ENCODE peak calls at places on chromosomes 12 and 14, in five cellular contexts. One of them, this sample, is unnamed.

GRCh38 chr12:104686196-104686595 is 229.4 kb downstream of the CHST11 start:
- DNase-seq in IMR-90: peak
- DNase-seq in mesenchymal stem cell: peak
- DNase-seq in H9: no peak
- DNase-seq in H1: no peak
- DNase-seq in this sample: no peak

GRCh38 chr12:33486058-33486457 is 46.4 kb upstream of the SYT10 start:
- DNase-seq in IMR-90: no peak
- DNase-seq in mesenchymal stem cell: no peak
- DNase-seq in H9: no peak
- DNase-seq in H1: no peak
- DNase-seq in this sample: no peak

GRCh38 chr12:6613776-6614512 is 6.8 kb upstream of the CHD4 start:
- DNase-seq in IMR-90: peak
- DNase-seq in mesenchymal stem cell: peak
- DNase-seq in H9: peak
- DNase-seq in H1: peak
- DNase-seq in this sample: peak

GRCh38 chr14:101110729-101111619 is 207.5 kb upstream of the RTL1 start:
- DNase-seq in IMR-90: no peak
- DNase-seq in mesenchymal stem cell: no peak
- DNase-seq in H9: no peak
- DNase-seq in H1: no peak
- DNase-seq in this sample: no peak

GRCh38 chr14:94888108-94888507 is 118.2 kb upstream of the GSC start:
- DNase-seq in IMR-90: no peak
- DNase-seq in mesenchymal stem cell: no peak
- DNase-seq in H9: no peak
- DNase-seq in H1: no peak
- DNase-seq in this sample: no peak

GRCh38 chr12:219891-220352 is 6.0 kb upstream of the SLC6A12 start:
- DNase-seq in IMR-90: peak
- DNase-seq in mesenchymal stem cell: peak
- DNase-seq in H9: peak
- DNase-seq in H1: peak
- DNase-seq in this sample: peak

GRCh38 chr12:56469007-56469930 is 891 bp downstream of the SPRYD4 start:
- DNase-seq in IMR-90: no peak
- DNase-seq in mesenchymal stem cell: no peak
- DNase-seq in H9: no peak
- DNase-seq in H1: no peak
- DNase-seq in this sample: no peak

GRCh38 chr12:92030618-92031017 is 115.0 kb downstream of the BTG1 start:
- DNase-seq in IMR-90: peak
- DNase-seq in mesenchymal stem cell: peak
- DNase-seq in H9: no peak
- DNase-seq in H1: no peak
- DNase-seq in this sample: no peak

GRCh38 chr14:91115986-91116385 is 2.1 kb downstream of the DGLUCY start:
- DNase-seq in IMR-90: peak
- DNase-seq in mesenchymal stem cell: peak
- DNase-seq in H9: no peak
- DNase-seq in H1: no peak
- DNase-seq in this sample: no peak

GRCh38 chr12:91339106-91339505 is 156.5 kb upstream of the DCN start:
- DNase-seq in IMR-90: no peak
- DNase-seq in mesenchymal stem cell: no peak
- DNase-seq in H9: no peak
- DNase-seq in H1: no peak
- DNase-seq in this sample: no peak

GRCh38 chr14:69489495-69489894 is 5.0 kb downstream of the PLEKHD1 start:
- DNase-seq in IMR-90: no peak
- DNase-seq in mesenchymal stem cell: no peak
- DNase-seq in H9: no peak
- DNase-seq in H1: no peak
- DNase-seq in this sample: no peak

GRCh38 chr12:5562581-5562980 is 130.7 kb downstream of the NTF3 start:
- DNase-seq in IMR-90: no peak
- DNase-seq in mesenchymal stem cell: no peak
- DNase-seq in H9: no peak
- DNase-seq in H1: no peak
- DNase-seq in this sample: no peak

GRCh38 chr14:85576161-85576560 is 46.2 kb downstream of the FLRT2 start:
- DNase-seq in IMR-90: peak
- DNase-seq in mesenchymal stem cell: peak
- DNase-seq in H9: no peak
- DNase-seq in H1: no peak
- DNase-seq in this sample: no peak

GRCh38 chr14:72883963-72884362 is 9.9 kb downstream of the DPF3 start:
- DNase-seq in IMR-90: peak
- DNase-seq in mesenchymal stem cell: no peak
- DNase-seq in H9: no peak
- DNase-seq in H1: no peak
- DNase-seq in this sample: no peak

GRCh38 chr14:35333347-35333730 is 41.2 kb downstream of the PSMA6 start:
- DNase-seq in IMR-90: no peak
- DNase-seq in mesenchymal stem cell: no peak
- DNase-seq in H9: no peak
- DNase-seq in H1: no peak
- DNase-seq in this sample: no peak

GRCh38 chr12:77064891-77065360 is 443 bp downstream of the E2F7 start:
- DNase-seq in IMR-90: no peak
- DNase-seq in mesenchymal stem cell: no peak
- DNase-seq in H9: no peak
- DNase-seq in H1: no peak
- DNase-seq in this sample: no peak

GRCh38 chr12:47024463-47024862 is 55.0 kb upstream of the PCED1B start:
- DNase-seq in IMR-90: peak
- DNase-seq in mesenchymal stem cell: no peak
- DNase-seq in H9: no peak
- DNase-seq in H1: no peak
- DNase-seq in this sample: no peak

GRCh38 chr12:130196827-130197226 is 34.6 kb downstream of the FZD10 start:
- DNase-seq in IMR-90: no peak
- DNase-seq in mesenchymal stem cell: no peak
- DNase-seq in H9: no peak
- DNase-seq in H1: no peak
- DNase-seq in this sample: no peak

DNA sequence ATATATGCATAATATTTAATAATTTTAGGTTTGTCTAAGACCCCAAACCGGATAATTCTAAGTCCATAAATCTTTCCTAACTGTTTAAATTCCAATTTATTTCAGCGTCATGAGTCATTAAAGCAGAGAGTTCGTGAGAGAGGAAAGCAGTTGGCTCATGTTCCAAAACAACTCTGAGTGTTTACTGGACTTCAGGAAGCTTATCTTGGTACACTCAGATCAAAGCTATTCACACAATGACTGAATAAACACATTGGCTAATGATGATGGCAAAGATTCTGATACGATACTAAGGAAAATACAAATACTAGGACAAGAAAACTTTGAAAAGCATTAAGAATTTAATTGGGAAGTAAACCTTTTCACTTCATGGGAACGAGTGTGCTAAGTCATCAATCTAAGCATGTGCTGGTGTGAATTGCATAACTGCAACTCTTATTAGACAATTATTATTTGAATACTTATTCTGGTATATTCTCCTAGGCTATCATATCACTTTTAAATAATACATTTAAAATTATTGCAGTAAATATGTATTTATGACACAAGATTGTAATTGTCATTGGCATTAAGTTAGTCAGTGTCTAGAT is 34.8 kb upstream of the CLEC14A start:
- DNase-seq in IMR-90: peak
- DNase-seq in mesenchymal stem cell: peak
- DNase-seq in H9: no peak
- DNase-seq in H1: no peak
- DNase-seq in this sample: no peak
- H3K27ac ChIP-seq in IMR-90: peak
- H3K27ac ChIP-seq in mesenchymal stem cell: no peak
- H3K27ac ChIP-seq in H9: no peak
- H3K27ac ChIP-seq in H1: no peak
- H3K27ac ChIP-seq in this sample: no peak

DNA sequence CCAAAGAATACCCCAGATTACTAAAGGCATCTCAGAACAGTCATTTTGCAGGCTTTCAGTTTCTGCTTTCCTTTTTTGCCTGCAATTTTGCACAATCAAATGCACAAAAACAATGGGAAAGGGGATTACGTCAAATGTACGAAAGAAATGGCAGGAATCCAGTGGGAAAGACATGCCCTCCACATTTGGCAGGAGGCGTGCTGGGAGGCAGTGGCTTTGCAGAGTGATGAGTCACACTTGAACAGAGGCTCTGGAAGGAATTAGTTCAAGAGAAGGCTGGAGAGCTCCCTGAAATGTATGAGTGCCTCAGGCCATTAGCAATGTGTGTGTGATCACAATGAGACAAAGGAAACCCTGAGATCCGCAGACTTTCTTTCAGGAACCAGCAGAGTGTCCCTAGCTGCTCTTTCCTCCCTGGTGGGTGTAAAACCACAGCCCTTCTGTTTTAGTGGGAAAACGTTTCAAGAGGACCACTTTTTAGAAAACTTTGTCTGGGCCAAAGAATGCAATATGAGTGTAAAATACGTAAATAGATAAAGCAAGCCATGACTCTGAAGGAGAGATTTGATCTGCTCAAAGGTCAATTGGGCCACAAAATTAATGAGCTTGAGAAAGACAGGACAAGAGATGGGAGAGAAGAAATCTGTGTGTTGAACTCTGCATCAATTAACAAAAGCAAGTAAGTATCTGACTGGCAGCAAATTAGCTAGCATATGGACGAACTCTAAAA is 155.5 kb upstream of the PDE3A start:
- DNase-seq in IMR-90: peak
- DNase-seq in mesenchymal stem cell: peak
- DNase-seq in H9: peak
- DNase-seq in H1: peak
- DNase-seq in this sample: peak
- H2BK15ac ChIP-seq in IMR-90: no peak
- H2BK15ac ChIP-seq in mesenchymal stem cell: no peak
- H2BK15ac ChIP-seq in H9: no peak
- H2BK15ac ChIP-seq in H1: no peak
- H2BK15ac ChIP-seq in this sample: no peak

DNA sequence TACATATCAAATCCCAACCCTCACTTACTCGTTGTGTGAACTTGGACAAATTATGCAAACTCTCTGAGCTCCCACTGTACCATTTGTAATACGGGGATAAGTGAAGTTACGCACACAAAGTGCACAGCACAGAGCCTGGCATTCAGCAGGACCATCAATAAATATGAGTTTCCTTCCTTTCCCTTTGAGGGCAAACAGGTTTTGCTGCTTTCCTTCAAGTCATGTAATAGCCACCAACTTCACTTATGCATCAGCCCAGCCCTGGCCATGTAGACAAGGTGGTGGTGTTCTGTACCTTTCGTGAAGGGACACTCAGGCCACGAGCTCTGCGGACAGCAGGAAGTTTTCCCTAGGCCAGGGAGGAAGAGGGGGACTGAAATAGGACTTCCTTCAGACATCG is 272.7 kb downstream of the CACNA1C start:
- DNase-seq in IMR-90: no peak
- DNase-seq in mesenchymal stem cell: no peak
- DNase-seq in H9: no peak
- DNase-seq in H1: no peak
- DNase-seq in this sample: no peak
- H4K91ac ChIP-seq in IMR-90: no peak
- H4K91ac ChIP-seq in mesenchymal stem cell: peak
- H4K91ac ChIP-seq in H9: no peak
- H4K91ac ChIP-seq in H1: no peak
- H4K91ac ChIP-seq in this sample: no peak

GRCh38 chr12:117352260-117352659 is 9.2 kb downstream of the NOS1 start:
- DNase-seq in IMR-90: no peak
- DNase-seq in mesenchymal stem cell: no peak
- DNase-seq in H9: no peak
- DNase-seq in H1: no peak
- DNase-seq in this sample: no peak

GRCh38 chr12:117352883-117353282 is 8.5 kb downstream of the NOS1 start:
- DNase-seq in IMR-90: no peak
- DNase-seq in mesenchymal stem cell: no peak
- DNase-seq in H9: no peak
- DNase-seq in H1: no peak
- DNase-seq in this sample: no peak

GRCh38 chr12:117347588-117347987 is 13.8 kb downstream of the NOS1 start:
- DNase-seq in IMR-90: no peak
- DNase-seq in mesenchymal stem cell: no peak
- DNase-seq in H9: no peak
- DNase-seq in H1: no peak
- DNase-seq in this sample: no peak

GRCh38 chr12:117344716-117345115 is 16.7 kb downstream of the NOS1 start:
- DNase-seq in IMR-90: no peak
- DNase-seq in mesenchymal stem cell: no peak
- DNase-seq in H9: no peak
- DNase-seq in H1: no peak
- DNase-seq in this sample: no peak

GRCh38 chr12:117350140-117350539 is 11.3 kb downstream of the NOS1 start:
- DNase-seq in IMR-90: no peak
- DNase-seq in mesenchymal stem cell: no peak
- DNase-seq in H9: no peak
- DNase-seq in H1: no peak
- DNase-seq in this sample: no peak
- H3K27ac ChIP-seq in IMR-90: no peak
- H3K27ac ChIP-seq in mesenchymal stem cell: no peak
- H3K27ac ChIP-seq in H9: no peak
- H3K27ac ChIP-seq in H1: no peak
- H3K27ac ChIP-seq in this sample: no peak

GRCh38 chr12:98229539-98229921 is 285.9 kb upstream of the TMPO start:
- DNase-seq in IMR-90: no peak
- DNase-seq in mesenchymal stem cell: no peak
- DNase-seq in H9: no peak
- DNase-seq in H1: no peak
- DNase-seq in this sample: no peak
- H2BK15ac ChIP-seq in IMR-90: no peak
- H2BK15ac ChIP-seq in mesenchymal stem cell: no peak
- H2BK15ac ChIP-seq in H9: no peak
- H2BK15ac ChIP-seq in H1: no peak
- H2BK15ac ChIP-seq in this sample: no peak

GRCh38 chr14:77008541-77008940 is 20.0 kb downstream of the IRF2BPL start:
- DNase-seq in IMR-90: no peak
- DNase-seq in mesenchymal stem cell: no peak
- DNase-seq in H9: no peak
- DNase-seq in H1: no peak
- DNase-seq in this sample: no peak
- H4K91ac ChIP-seq in IMR-90: no peak
- H4K91ac ChIP-seq in mesenchymal stem cell: peak
- H4K91ac ChIP-seq in H9: no peak
- H4K91ac ChIP-seq in H1: no peak
- H4K91ac ChIP-seq in this sample: no peak

DNA sequence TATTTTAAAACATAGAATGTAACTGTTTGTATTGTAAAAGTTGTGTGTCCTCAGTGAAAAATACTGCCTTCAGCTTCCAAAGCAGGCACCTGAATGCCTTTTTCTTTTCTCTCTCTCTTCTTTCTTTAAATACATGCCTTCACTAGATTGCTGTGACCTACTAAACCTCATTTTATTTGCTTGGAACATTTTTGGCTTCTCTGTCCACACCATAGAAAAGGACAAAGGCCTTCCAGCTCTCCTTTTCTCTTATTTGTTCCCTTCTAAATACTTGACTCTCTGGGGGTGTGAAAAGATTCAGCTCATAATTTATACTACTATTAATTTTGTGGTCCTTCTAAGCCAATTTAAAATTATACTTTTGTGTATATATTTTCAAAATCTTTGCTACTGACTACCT is 38.4 kb downstream of the PPM1A start:
- DNase-seq in IMR-90: no peak
- DNase-seq in mesenchymal stem cell: no peak
- DNase-seq in H9: no peak
- DNase-seq in H1: no peak
- DNase-seq in this sample: no peak
- H3K27ac ChIP-seq in IMR-90: no peak
- H3K27ac ChIP-seq in mesenchymal stem cell: no peak
- H3K27ac ChIP-seq in H9: no peak
- H3K27ac ChIP-seq in H1: no peak
- H3K27ac ChIP-seq in this sample: no peak